ENCODE peak calls at places on chromosomes 2 and 18, in nine cellular contexts. R, U, F, J, Y, O, L, P and E are unnamed samples. For H3K27me3 and H3K9me3, the result is how much of the 10 kb centered on the place peaks cover.

GRCh38 chr2:190948671-190949070 is 65.3 kb downstream of the STAT1 start:
- DNase-seq in J (peak), F (no peak), L (no peak), U (no peak), P (no peak), O (no peak), Y (no peak), R (no peak), E (no peak)

GRCh38 chr2:26576565-26577441 is 64.4 kb downstream of the CIB4 start:
- DNase-seq in Y (no peak), L (no peak), O (no peak), U (no peak), F (no peak), R (peak), J (no peak), P (no peak), E (no peak)

GRCh38 chr2:218985325-218986091 is 524 bp upstream of the FEV start:
- DNase-seq in Y (no peak), F (no peak), L (no peak), R (peak), O (no peak), U (peak), P (no peak), J (no peak), E (no peak)

GRCh38 chr18:79560861-79561210 is 118.8 kb upstream of the CTDP1 start:
- DNase-seq in Y (no peak), U (no peak), R (no peak), P (no peak), O (no peak), J (no peak), L (no peak), F (no peak), E (no peak)

GRCh38 chr2:109213646-109214417 is 84.8 kb downstream of the SH3RF3 start:
- DNase-seq in F (peak), R (peak), U (no peak), O (no peak), J (peak), P (no peak), Y (no peak), L (peak), E (peak)

GRCh38 chr2:24885221-24886113 is 34.6 kb downstream of the ADCY3 start:
- DNase-seq in O (no peak), L (peak), F (no peak), R (no peak), U (no peak), J (no peak), Y (no peak), P (no peak), E (no peak)

GRCh38 chr2:12177052-12177994 is 430.9 kb downstream of the LPIN1 start:
- DNase-seq in L (peak), U (no peak), P (no peak), F (peak), R (peak), Y (no peak), O (peak), J (peak), E (peak)

GRCh38 chr2:54767921-54768320 is 44.5 kb downstream of the EML6 start:
- DNase-seq in J (no peak), F (no peak), O (no peak), Y (no peak), U (no peak), R (no peak), L (no peak), P (no peak), E (no peak)

GRCh38 chr2:143533846-143534245 is 404.6 kb downstream of the ARHGAP15 start:
- DNase-seq in Y (no peak), U (no peak), O (no peak), R (no peak), L (no peak), F (no peak), J (no peak), P (no peak), E (no peak)

GRCh38 chr18:45670281-45670962 is 53.6 kb upstream of the SLC14A1 start:
- DNase-seq in Y (no peak), P (no peak), F (no peak), L (no peak), R (no peak), J (no peak), O (no peak), U (no peak), E (no peak)

GRCh38 chr18:79248495-79249078 is 147.1 kb upstream of the NFATC1 start:
- DNase-seq in L (no peak), F (no peak), P (no peak), Y (no peak), J (no peak), O (no peak), R (no peak), U (no peak), E (no peak)

GRCh38 chr2:206962966-206963365 is 23.6 kb downstream of the CPO start:
- DNase-seq in U (no peak), F (no peak), L (no peak), P (no peak), Y (peak), O (no peak), J (no peak), R (no peak), E (no peak)

GRCh38 chr2:67260348-67261277 is 136.5 kb upstream of the ETAA1 start:
- DNase-seq in F (peak), O (peak), P (no peak), R (peak), U (no peak), Y (peak), L (peak), J (peak), E (peak)

GRCh38 chr2:3575534-3576324 is 669 bp downstream of the RPS7 start:
- DNase-seq in F (no peak), R (no peak), O (peak), U (no peak), P (no peak), Y (peak), L (peak), J (peak), E (no peak)

GRCh38 chr2:37394263-37394662 is 49.8 kb downstream of the QPCT start:
- DNase-seq in F (no peak), O (no peak), L (no peak), J (no peak), P (no peak), R (no peak), U (no peak), Y (no peak), E (no peak)

GRCh38 chr2:46974659-46975058 is 59.1 kb upstream of the MCFD2 start:
- DNase-seq in Y (no peak), J (no peak), L (no peak), O (no peak), F (no peak), R (no peak), P (no peak), U (no peak), E (no peak)

GRCh38 chr2:85886141-85886540 is 2.6 kb downstream of the ST3GAL5 start:
- DNase-seq in Y (no peak), U (no peak), O (no peak), P (no peak), R (no peak), J (no peak), L (no peak), F (no peak), E (no peak)

GRCh38 chr2:85888020-85888744 is 608 bp downstream of the ST3GAL5 start:
- DNase-seq in R (peak), O (peak), F (peak), Y (peak), P (no peak), U (peak), J (peak), L (no peak), E (peak)

GRCh38 chr2:85886585-85886984 is 2.2 kb downstream of the ST3GAL5 start:
- DNase-seq in L (peak), Y (peak), P (no peak), R (peak), F (peak), J (peak), O (no peak), U (no peak), E (no peak)

GRCh38 chr2:85888745-85889647 is at the start of gene ST3GAL5:
- DNase-seq in F (peak), O (peak), L (peak), U (peak), Y (peak), P (peak), J (peak), R (peak), E (peak)

DNA sequence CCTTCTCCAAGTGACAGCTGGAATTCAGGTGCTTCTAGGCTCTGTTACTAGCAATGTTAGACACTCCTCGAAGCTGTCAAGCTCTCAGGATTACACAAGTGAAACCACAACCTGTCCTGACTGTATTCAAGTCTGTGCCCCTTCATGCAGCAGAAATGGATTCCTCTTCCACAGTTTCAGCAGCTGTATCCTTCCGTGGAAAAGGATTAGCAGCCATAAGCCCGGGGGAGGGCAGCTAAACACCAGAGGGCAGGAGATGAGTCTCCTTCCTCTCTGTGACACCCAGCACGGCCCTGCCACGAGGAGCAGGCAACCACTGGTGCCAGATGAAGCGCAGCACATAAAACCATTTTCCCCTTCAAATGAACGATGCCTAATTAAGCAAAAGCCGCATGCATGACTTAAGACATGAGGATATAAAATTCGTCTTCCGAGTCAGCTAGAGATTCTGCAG is 1.2 kb downstream of the ST3GAL5 start:
- DNase-seq in F (peak), P (no peak), U (no peak), J (peak), O (peak), Y (peak), R (peak), L (peak), E (peak)
- TF ChIP-seq CTCF in F (peak), P (no peak), U (no peak), J (peak), O (no peak), Y (peak), R (no peak), L (no peak), E (peak)

GRCh38 chr18:8890957-8891464 is 185.7 kb downstream of the MTCL1 start:
- DNase-seq in Y (no peak), F (no peak), J (peak), L (no peak), O (no peak), R (no peak), P (no peak), U (peak), E (no peak)
- H3K27me3 ChIP-seq in Y (under half), F (under half), J (under half), L (under half), O (under half), R (under half), P (under half), U (under half), E (under half)

GRCh38 chr18:31976242-31976641 is 33.3 kb upstream of the TRAPPC8 start:
- DNase-seq in O (no peak), L (no peak), U (no peak), J (no peak), P (no peak), Y (no peak), R (no peak), F (no peak), E (no peak)

GRCh38 chr18:31979714-31980113 is 36.8 kb upstream of the TRAPPC8 start:
- DNase-seq in F (no peak), R (no peak), O (no peak), U (no peak), P (no peak), L (no peak), Y (no peak), J (no peak), E (no peak)

GRCh38 chr18:31973929-31974546 is 31.1 kb upstream of the TRAPPC8 start:
- DNase-seq in P (no peak), F (no peak), O (no peak), R (no peak), U (no peak), J (no peak), Y (no peak), L (no peak), E (no peak)

GRCh38 chr18:31978616-31979015 is 35.7 kb upstream of the TRAPPC8 start:
- DNase-seq in F (no peak), O (no peak), P (no peak), U (no peak), L (no peak), R (no peak), J (no peak), Y (no peak), E (no peak)

DNA sequence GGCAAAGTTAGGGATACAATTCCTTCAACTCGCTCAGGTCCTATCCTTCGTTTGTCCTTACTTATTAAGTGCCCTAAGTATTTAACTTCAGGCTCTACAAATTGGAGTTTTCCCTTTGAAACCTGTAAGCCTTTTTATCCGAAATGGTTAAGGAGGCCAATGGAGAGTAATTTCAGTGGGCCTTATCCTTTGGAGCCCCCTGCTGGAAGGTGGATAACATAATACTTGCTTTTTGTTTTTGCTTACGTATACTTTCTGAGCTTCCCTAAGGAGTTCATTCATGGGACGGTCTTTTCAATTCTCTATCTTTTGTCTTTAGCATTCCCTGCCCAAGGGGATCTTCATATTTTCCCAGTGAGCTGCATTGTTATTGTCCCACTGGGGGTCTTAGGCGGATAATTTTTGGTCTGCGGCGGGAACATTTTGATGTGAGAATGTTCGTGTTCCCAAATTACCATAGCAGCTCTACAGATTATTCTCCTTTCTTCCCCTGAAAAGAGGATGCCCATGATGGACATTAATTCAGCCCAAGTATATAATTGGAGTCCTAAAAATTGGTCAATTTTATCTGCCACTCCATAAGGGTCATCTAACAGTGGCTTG is 34.4 kb upstream of the TRAPPC8 start:
- DNase-seq in F (no peak), J (peak), Y (peak), L (no peak), P (no peak), R (no peak), U (peak), O (no peak), E (no peak)
- H3K9me3 ChIP-seq in F (under half), J (under half), Y (under half), L (under half), P (under half), R (under half), U (under half), O (under half), E (under half)

GRCh38 chr2:204625135-204625534 is 79.9 kb downstream of the PARD3B start:
- DNase-seq in O (no peak), Y (no peak), U (no peak), L (no peak), F (no peak), P (no peak), R (no peak), J (no peak), E (no peak)
- TF ChIP-seq CTCF in O (peak), Y (no peak), U (peak), L (no peak), F (no peak), P (no peak), R (no peak), J (no peak), E (peak)

GRCh38 chr18:9335255-9336045 is 877 bp downstream of the TWSG1 start:
- DNase-seq in Y (no peak), O (no peak), R (no peak), U (no peak), L (no peak), P (no peak), J (no peak), F (no peak), E (no peak)

GRCh38 chr18:9333441-9334350 is 877 bp upstream of the TWSG1 start:
- DNase-seq in O (peak), P (no peak), Y (peak), U (peak), L (no peak), R (peak), J (no peak), F (peak), E (peak)

GRCh38 chr18:9336827-9337226 is 2.3 kb downstream of the TWSG1 start:
- DNase-seq in F (no peak), J (no peak), R (no peak), O (no peak), U (no peak), Y (no peak), L (no peak), P (no peak), E (no peak)

GRCh38 chr18:9337875-9338274 is 3.3 kb downstream of the TWSG1 start:
- DNase-seq in J (no peak), P (no peak), F (no peak), R (no peak), L (no peak), U (no peak), O (no peak), Y (no peak), E (no peak)

DNA sequence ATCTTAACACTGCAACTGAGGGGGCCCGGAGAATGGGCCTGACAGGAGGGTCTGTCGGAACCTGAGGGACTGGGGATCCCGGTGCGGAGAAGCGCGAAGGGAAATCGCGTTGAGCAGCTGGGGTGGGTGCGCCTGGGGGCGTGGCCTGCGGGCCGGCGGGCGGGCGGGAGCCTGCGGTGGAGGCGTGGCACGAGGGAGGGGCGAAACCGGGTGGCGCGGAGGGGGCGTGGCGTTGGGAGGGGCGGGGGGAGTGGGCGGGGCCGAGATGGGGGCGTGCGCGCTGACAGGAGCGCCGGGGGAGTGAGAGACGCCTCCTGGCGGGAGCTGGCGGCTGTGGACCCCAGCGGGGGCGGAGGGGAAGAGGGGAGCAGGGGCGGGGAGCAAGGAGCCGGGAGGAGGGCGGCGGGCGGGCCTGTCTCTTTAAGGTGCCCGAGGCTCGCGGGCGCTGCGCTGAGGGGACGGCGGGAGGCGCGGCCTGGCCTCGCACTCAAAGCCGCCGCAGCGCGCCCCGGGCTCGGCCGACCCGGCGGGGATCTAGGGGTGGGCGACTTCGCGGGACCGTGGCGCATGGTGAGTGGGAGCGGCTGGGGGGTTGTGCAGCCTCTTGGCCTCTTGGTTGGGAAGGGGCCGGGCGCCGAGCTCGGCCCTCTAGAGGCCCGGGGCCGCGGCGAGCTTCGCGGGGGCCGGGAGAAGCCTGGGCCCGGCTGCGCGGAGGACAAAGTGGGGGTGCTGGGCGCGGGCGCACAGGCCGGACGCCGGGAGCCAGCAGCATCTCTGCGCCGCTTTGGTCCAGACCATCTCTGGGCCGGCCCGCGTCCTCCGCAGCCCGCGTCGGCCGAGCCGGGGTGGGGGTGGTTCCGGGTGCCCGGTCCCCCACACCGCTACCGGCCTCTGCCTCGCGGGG is at the start of gene TWSG1:
- DNase-seq in R (peak), P (peak), F (peak), U (peak), J (peak), L (peak), O (peak), Y (peak), E (peak)
- H3K27me3 ChIP-seq in R (under half), P (under half), F (under half), U (under half), J (under half), L (under half), O (under half), Y (under half), E (under half)

GRCh38 chr2:176117162-176117822 is 714 bp downstream of the HOXD10 start:
- DNase-seq in O (no peak), P (peak), L (no peak), U (peak), R (peak), F (no peak), Y (no peak), J (no peak), E (no peak)

GRCh38 chr2:176115883-176116813 is at the start of gene HOXD10:
- DNase-seq in P (peak), F (peak), O (no peak), U (peak), L (no peak), Y (no peak), J (no peak), R (peak), E (no peak)

GRCh38 chr2:176120369-176121307 is 1.9 kb upstream of the HOXD9 start:
- DNase-seq in Y (no peak), L (no peak), J (no peak), P (no peak), F (no peak), U (peak), R (no peak), O (no peak), E (peak)

GRCh38 chr2:176118606-176119370 is 2.2 kb downstream of the HOXD10 start:
- DNase-seq in F (no peak), R (no peak), O (no peak), J (no peak), Y (no peak), P (peak), U (peak), L (no peak), E (no peak)

GRCh38 chr2:176117823-176118376 is 1.3 kb downstream of the HOXD10 start:
- DNase-seq in L (no peak), O (no peak), F (no peak), R (no peak), J (no peak), U (peak), P (no peak), Y (no peak), E (no peak)
- H3K9me3 ChIP-seq in L (under half), O (under half), F (under half), R (under half), J (under half), U (under half), P (under half), Y (under half), E (under half)

GRCh38 chr2:233404227-233404626 is 49.9 kb downstream of the DGKD start:
- DNase-seq in U (no peak), O (no peak), F (no peak), P (no peak), R (no peak), J (no peak), Y (no peak), L (no peak), E (no peak)
- TF ChIP-seq CTCF in U (peak), O (peak), F (peak), P (no peak), R (no peak), J (peak), Y (peak), L (peak), E (no peak)

GRCh38 chr18:75525331-75525730 is 97.8 kb upstream of the SMIM21 start:
- DNase-seq in U (no peak), R (no peak), F (no peak), J (no peak), L (no peak), O (no peak), Y (no peak), P (no peak), E (no peak)

GRCh38 chr18:75524181-75524580 is 96.7 kb upstream of the SMIM21 start:
- DNase-seq in R (no peak), O (no peak), F (no peak), P (no peak), U (no peak), J (no peak), Y (no peak), L (no peak), E (no peak)

GRCh38 chr18:75526038-75526437 is 98.5 kb upstream of the SMIM21 start:
- DNase-seq in R (no peak), L (no peak), J (no peak), U (no peak), Y (no peak), P (no peak), O (no peak), F (no peak), E (no peak)

GRCh38 chr18:75527848-75528247 is 100.3 kb upstream of the SMIM21 start:
- DNase-seq in L (no peak), U (no peak), F (no peak), R (no peak), P (no peak), J (no peak), O (no peak), Y (no peak), E (no peak)

GRCh38 chr18:75524852-75525251 is 97.3 kb upstream of the SMIM21 start:
- DNase-seq in L (no peak), O (no peak), F (no peak), J (no peak), P (no peak), U (no peak), Y (no peak), R (no peak), E (no peak)
- H3K27me3 ChIP-seq in L (under half), O (under half), F (under half), J (under half), P (under half), U (under half), Y (under half), R (under half), E (under half)

GRCh38 chr18:71134122-71134521 is 845.3 kb downstream of the SOCS6 start:
- DNase-seq in U (no peak), L (no peak), P (no peak), R (no peak), J (no peak), Y (no peak), F (no peak), O (no peak), E (no peak)

GRCh38 chr18:71136487-71136886 is 847.6 kb downstream of the SOCS6 start:
- DNase-seq in U (no peak), R (no peak), Y (no peak), J (no peak), O (no peak), F (no peak), L (no peak), P (no peak), E (no peak)

GRCh38 chr18:71130351-71130750 is 841.5 kb downstream of the SOCS6 start:
- DNase-seq in R (no peak), O (no peak), L (no peak), F (no peak), J (no peak), P (no peak), Y (no peak), U (no peak), E (no peak)

GRCh38 chr18:71131918-71132317 is 843.1 kb downstream of the SOCS6 start:
- DNase-seq in F (no peak), J (no peak), Y (no peak), P (no peak), O (no peak), L (no peak), U (no peak), R (no peak), E (no peak)
- H3K9me3 ChIP-seq in F (under half), J (under half), Y (under half), P (under half), O (under half), L (under half), U (under half), R (under half), E (under half)